ENCODE peak calls at places on chromosomes 3 and 15, in six cellular contexts. D is neural progenitor cell; T is OCI-LY7; C is heart left ventricle; F is CD8-positive, alpha-beta memory T cell; V is brain microvascular endothelial cell. A is an unnamed sample.

GRCh38 chr15:65829150-65829764 is 37.2 kb upstream of the DENND4A start:
- DNase-seq in C (no peak), F (no peak), V (no peak), D (peak), T (peak), A (no peak)

GRCh38 chr15:92451225-92451825 is 57.6 kb downstream of the ST8SIA2 start:
- DNase-seq in V (peak), C (no peak), F (no peak), T (no peak), D (no peak), A (no peak)

GRCh38 chr15:70778258-70779076 is 15.1 kb upstream of the UACA start:
- DNase-seq in C (no peak), T (no peak), D (no peak), V (no peak), F (no peak), A (no peak)

GRCh38 chr3:98906230-98906629 is 4.7 kb upstream of the DCBLD2 start:
- DNase-seq in F (no peak), D (no peak), V (peak), T (no peak), C (no peak), A (no peak)

GRCh38 chr15:76929011-76929760 is 2.4 kb upstream of the RCN2 start:
- DNase-seq in D (peak), V (no peak), T (no peak), F (no peak), C (no peak), A (no peak)

GRCh38 chr3:63914312-63914711 is 2.1 kb upstream of the SCAANT1 start:
- DNase-seq in F (no peak), V (no peak), C (no peak), T (no peak), D (no peak), A (no peak)

GRCh38 chr15:70032509-70032908 is 65.2 kb downstream of the TLE3 start:
- DNase-seq in D (no peak), C (no peak), F (no peak), V (no peak), T (no peak), A (no peak)

GRCh38 chr3:25033407-25034029 is 394.5 kb upstream of the RARB start:
- DNase-seq in C (no peak), V (no peak), F (no peak), T (peak), D (peak), A (peak)

GRCh38 chr3:25094932-25095690 is 333.0 kb upstream of the RARB start:
- DNase-seq in C (no peak), V (no peak), D (no peak), F (no peak), T (no peak), A (no peak)

GRCh38 chr15:40306371-40306770 is 1.4 kb downstream of the PLCB2 start:
- DNase-seq in V (no peak), F (no peak), C (no peak), D (no peak), T (no peak), A (no peak)

GRCh38 chr15:40308844-40309189 is 1.1 kb upstream of the PLCB2 start:
- DNase-seq in C (peak), F (no peak), V (no peak), D (no peak), T (no peak), A (no peak)

GRCh38 chr15:40305281-40305680 is 2.5 kb downstream of the PLCB2 start:
- DNase-seq in T (no peak), C (no peak), V (no peak), F (no peak), D (no peak), A (no peak)

GRCh38 chr15:40307421-40308165 is at the start of gene PLCB2:
- DNase-seq in D (no peak), C (peak), F (peak), V (no peak), T (peak), A (no peak)

DNA sequence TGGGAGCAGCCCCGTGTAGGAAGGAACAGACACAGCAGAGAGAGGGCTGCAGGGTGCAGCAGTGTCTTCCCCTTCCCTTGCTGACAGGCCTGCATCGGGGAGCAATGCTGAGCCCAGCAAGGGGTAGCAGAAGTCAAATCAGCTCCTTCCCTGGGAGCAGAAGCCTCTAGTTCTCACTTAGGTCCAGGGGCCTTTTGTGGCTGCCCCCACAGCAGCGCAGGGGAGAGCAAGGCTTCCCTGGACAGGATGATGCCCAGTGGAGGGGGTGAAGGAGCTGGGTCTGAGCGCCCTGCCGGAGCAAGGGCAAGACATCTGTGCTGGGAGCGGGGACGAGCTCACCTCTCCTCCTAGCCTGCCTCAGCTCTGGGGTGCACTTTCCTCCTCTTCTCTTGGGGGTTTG is 827 bp downstream of the PLCB2 start:
- DNase-seq in D (no peak), F (no peak), T (no peak), C (no peak), V (no peak), A (no peak)
- H3K27ac ChIP-seq in D (no peak), F (peak), T (no peak), C (no peak), V (no peak), A (peak)

DNA sequence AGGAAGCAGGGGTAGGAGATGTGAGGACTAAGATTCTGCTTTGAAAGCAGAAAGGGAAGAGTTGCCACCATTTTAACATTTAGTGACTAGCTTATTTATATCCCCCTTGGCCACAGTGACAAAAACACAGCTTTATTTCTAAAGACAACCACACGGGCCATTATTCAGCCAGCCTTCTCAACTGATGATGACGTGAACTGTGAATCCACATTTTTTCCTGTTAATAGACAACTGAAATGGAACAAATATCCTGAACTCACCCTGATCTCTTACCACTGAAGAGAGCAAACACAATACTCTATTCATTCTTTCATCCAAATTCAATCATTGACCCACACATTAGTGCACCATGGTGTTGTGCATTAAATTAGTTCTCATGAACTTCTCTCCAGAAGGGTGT is 145.1 kb downstream of the TNIK start:
- DNase-seq in T (no peak), D (no peak), C (no peak), F (no peak), V (no peak), A (no peak)
- H3K27ac ChIP-seq in T (no peak), D (no peak), C (no peak), F (no peak), V (no peak), A (peak)

GRCh38 chr15:74937226-74937601 is 659 bp downstream of the COX5A start:
- DNase-seq in D (no peak), C (no peak), T (peak), F (no peak), V (no peak), A (no peak)

GRCh38 chr15:74933573-74933972 is 4.3 kb downstream of the COX5A start:
- DNase-seq in D (no peak), T (no peak), C (no peak), V (no peak), F (no peak), A (no peak)

DNA sequence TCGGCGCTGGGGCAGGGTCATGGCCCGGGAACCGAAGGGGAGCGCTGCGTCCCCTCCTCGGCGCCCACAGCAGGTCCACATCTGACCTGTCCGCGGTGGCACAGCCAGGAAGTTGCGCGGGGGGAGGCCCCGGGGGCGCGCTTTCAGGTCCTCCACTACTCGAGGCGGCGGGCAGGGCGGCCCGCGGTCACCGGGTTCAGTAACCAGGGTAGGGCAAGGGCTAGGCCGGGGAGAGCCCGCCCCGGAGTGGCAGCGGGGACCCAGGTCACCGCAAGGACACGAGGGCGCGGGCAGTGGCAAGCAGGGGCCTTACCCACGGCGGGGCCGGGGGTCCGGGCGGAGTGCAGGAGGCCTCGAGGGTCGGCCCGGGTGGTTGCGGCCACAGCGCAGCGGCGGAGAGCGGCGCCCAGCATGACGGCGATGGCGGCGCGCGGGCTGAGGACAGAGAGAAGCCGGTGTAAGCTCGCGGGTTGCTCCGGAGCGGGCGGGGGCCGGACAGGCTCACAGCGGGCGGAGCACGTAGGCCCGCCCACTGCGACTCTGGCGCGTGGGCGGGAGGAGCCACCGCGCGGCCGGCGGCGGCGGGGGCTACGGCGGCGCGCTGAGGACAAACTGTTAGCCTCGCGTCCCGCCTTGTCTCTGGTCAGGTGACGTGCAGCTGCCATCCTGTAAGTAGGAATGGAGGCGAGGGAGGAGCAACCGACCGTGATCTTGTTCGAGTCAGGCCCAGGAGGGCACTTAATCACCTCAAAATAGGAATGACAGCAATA is at the start of gene COX5A:
- DNase-seq in T (peak), D (peak), F (peak), C (peak), V (peak), A (peak)
- H3K27ac ChIP-seq in T (peak), D (peak), F (peak), C (peak), V (peak), A (peak)

GRCh38 chr3:196634224-196634623 is 5.3 kb upstream of the NRROS start:
- DNase-seq in T (peak), V (no peak), D (no peak), F (no peak), C (no peak), A (no peak)
- H3K27ac ChIP-seq in T (no peak), V (no peak), D (no peak), F (no peak), C (peak), A (no peak)